ENCODE peak calls at places on chromosomes 5 and 9, in eight cellular contexts. One of them, this sample, is unnamed.

GRCh38 chr9:129102791-129103594 is 7.6 kb downstream of the CRAT start:
- DNase-seq in stimulated activated CD4-positive, alpha-beta T cell treated with anti-CD3 and anti-CD28 coated beads, Interleukin-4, amount 100 ng/mL, for 1 hour: peak; percentile 20
- DNase-seq in mucosa of descending colon: no peak
- DNase-seq in NCI-H510A: peak; percentile 55
- DNase-seq in left ventricle myocardium inferior: peak; percentile 34
- DNase-seq in astrocyte of the hippocampus: peak; percentile 54
- DNase-seq in activated T-cell treated with anti-CD3 and anti-CD28 coated beads for 1 hour: no peak
- DNase-seq in NCI-H2107: no peak
- DNase-seq in this sample: no peak

GRCh38 chr9:135275163-135275925 is 187.9 kb downstream of the OLFM1 start:
- DNase-seq in stimulated activated CD4-positive, alpha-beta T cell treated with anti-CD3 and anti-CD28 coated beads, Interleukin-4, amount 100 ng/mL, for 1 hour: no peak
- DNase-seq in mucosa of descending colon: no peak
- DNase-seq in NCI-H510A: no peak
- DNase-seq in left ventricle myocardium inferior: no peak
- DNase-seq in astrocyte of the hippocampus: no peak
- DNase-seq in activated T-cell treated with anti-CD3 and anti-CD28 coated beads for 1 hour: no peak
- DNase-seq in NCI-H2107: no peak
- DNase-seq in this sample: no peak

GRCh38 chr9:117411547-117411946 is 3.3 kb downstream of the ASTN2 start:
- DNase-seq in stimulated activated CD4-positive, alpha-beta T cell treated with anti-CD3 and anti-CD28 coated beads, Interleukin-4, amount 100 ng/mL, for 1 hour: no peak
- DNase-seq in mucosa of descending colon: no peak
- DNase-seq in NCI-H510A: peak; percentile 24
- DNase-seq in left ventricle myocardium inferior: no peak
- DNase-seq in astrocyte of the hippocampus: peak; percentile 55
- DNase-seq in activated T-cell treated with anti-CD3 and anti-CD28 coated beads for 1 hour: no peak
- DNase-seq in NCI-H2107: no peak
- DNase-seq in this sample: no peak

GRCh38 chr5:98769256-98770157 is 4.0 kb upstream of the RGMB start:
- DNase-seq in stimulated activated CD4-positive, alpha-beta T cell treated with anti-CD3 and anti-CD28 coated beads, Interleukin-4, amount 100 ng/mL, for 1 hour: peak; percentile 26
- DNase-seq in mucosa of descending colon: peak; percentile 73
- DNase-seq in NCI-H510A: no peak
- DNase-seq in left ventricle myocardium inferior: peak; percentile 29
- DNase-seq in astrocyte of the hippocampus: peak; percentile 75
- DNase-seq in activated T-cell treated with anti-CD3 and anti-CD28 coated beads for 1 hour: no peak
- DNase-seq in NCI-H2107: no peak
- DNase-seq in this sample: peak; percentile 14

GRCh38 chr9:33263936-33264472 is 504 bp downstream of the BAG1 start:
- DNase-seq in stimulated activated CD4-positive, alpha-beta T cell treated with anti-CD3 and anti-CD28 coated beads, Interleukin-4, amount 100 ng/mL, for 1 hour: peak; percentile 48
- DNase-seq in mucosa of descending colon: peak; percentile 82
- DNase-seq in NCI-H510A: no peak
- DNase-seq in left ventricle myocardium inferior: peak; percentile 54
- DNase-seq in astrocyte of the hippocampus: no peak
- DNase-seq in activated T-cell treated with anti-CD3 and anti-CD28 coated beads for 1 hour: peak; percentile 18
- DNase-seq in NCI-H2107: no peak
- DNase-seq in this sample: peak; percentile 55

GRCh38 chr9:84397151-84397728 is 56.7 kb upstream of the SLC28A3 start:
- DNase-seq in stimulated activated CD4-positive, alpha-beta T cell treated with anti-CD3 and anti-CD28 coated beads, Interleukin-4, amount 100 ng/mL, for 1 hour: peak; percentile 55
- DNase-seq in mucosa of descending colon: no peak
- DNase-seq in NCI-H510A: no peak
- DNase-seq in left ventricle myocardium inferior: peak; percentile 36
- DNase-seq in astrocyte of the hippocampus: peak; percentile 85
- DNase-seq in activated T-cell treated with anti-CD3 and anti-CD28 coated beads for 1 hour: peak; percentile 32
- DNase-seq in NCI-H2107: peak; percentile 39
- DNase-seq in this sample: peak; percentile 68

GRCh38 chr9:133202145-133202513 is 6.9 kb downstream of the OBP2B start:
- DNase-seq in stimulated activated CD4-positive, alpha-beta T cell treated with anti-CD3 and anti-CD28 coated beads, Interleukin-4, amount 100 ng/mL, for 1 hour: no peak
- DNase-seq in mucosa of descending colon: no peak
- DNase-seq in NCI-H510A: no peak
- DNase-seq in left ventricle myocardium inferior: no peak
- DNase-seq in astrocyte of the hippocampus: no peak
- DNase-seq in activated T-cell treated with anti-CD3 and anti-CD28 coated beads for 1 hour: no peak
- DNase-seq in NCI-H2107: no peak
- DNase-seq in this sample: no peak

GRCh38 chr5:135031146-135031812 is 2.7 kb downstream of the PITX1 start:
- DNase-seq in stimulated activated CD4-positive, alpha-beta T cell treated with anti-CD3 and anti-CD28 coated beads, Interleukin-4, amount 100 ng/mL, for 1 hour: no peak
- DNase-seq in mucosa of descending colon: no peak
- DNase-seq in NCI-H510A: no peak
- DNase-seq in left ventricle myocardium inferior: peak; percentile 13
- DNase-seq in astrocyte of the hippocampus: no peak
- DNase-seq in activated T-cell treated with anti-CD3 and anti-CD28 coated beads for 1 hour: no peak
- DNase-seq in NCI-H2107: no peak
- DNase-seq in this sample: no peak

GRCh38 chr5:83322273-83322924 is 149.1 kb upstream of the VCAN start:
- DNase-seq in stimulated activated CD4-positive, alpha-beta T cell treated with anti-CD3 and anti-CD28 coated beads, Interleukin-4, amount 100 ng/mL, for 1 hour: no peak
- DNase-seq in mucosa of descending colon: no peak
- DNase-seq in NCI-H510A: no peak
- DNase-seq in left ventricle myocardium inferior: no peak
- DNase-seq in astrocyte of the hippocampus: peak; percentile 39
- DNase-seq in activated T-cell treated with anti-CD3 and anti-CD28 coated beads for 1 hour: no peak
- DNase-seq in NCI-H2107: no peak
- DNase-seq in this sample: no peak

GRCh38 chr9:98781588-98782383 is 14.6 kb downstream of the ANKS6 start:
- DNase-seq in stimulated activated CD4-positive, alpha-beta T cell treated with anti-CD3 and anti-CD28 coated beads, Interleukin-4, amount 100 ng/mL, for 1 hour: no peak
- DNase-seq in mucosa of descending colon: no peak
- DNase-seq in NCI-H510A: no peak
- DNase-seq in left ventricle myocardium inferior: no peak
- DNase-seq in astrocyte of the hippocampus: peak; percentile 38
- DNase-seq in activated T-cell treated with anti-CD3 and anti-CD28 coated beads for 1 hour: no peak
- DNase-seq in NCI-H2107: no peak
- DNase-seq in this sample: no peak

GRCh38 chr9:95819636-95820035 is 55.9 kb upstream of the ERCC6L2 start:
- DNase-seq in stimulated activated CD4-positive, alpha-beta T cell treated with anti-CD3 and anti-CD28 coated beads, Interleukin-4, amount 100 ng/mL, for 1 hour: no peak
- DNase-seq in mucosa of descending colon: no peak
- DNase-seq in NCI-H510A: no peak
- DNase-seq in left ventricle myocardium inferior: no peak
- DNase-seq in astrocyte of the hippocampus: peak; percentile 12
- DNase-seq in activated T-cell treated with anti-CD3 and anti-CD28 coated beads for 1 hour: no peak
- DNase-seq in NCI-H2107: no peak
- DNase-seq in this sample: no peak

GRCh38 chr9:92837191-92837590 is 40.6 kb downstream of the ZNF484 start:
- DNase-seq in stimulated activated CD4-positive, alpha-beta T cell treated with anti-CD3 and anti-CD28 coated beads, Interleukin-4, amount 100 ng/mL, for 1 hour: no peak
- DNase-seq in mucosa of descending colon: no peak
- DNase-seq in NCI-H510A: no peak
- DNase-seq in left ventricle myocardium inferior: no peak
- DNase-seq in astrocyte of the hippocampus: no peak
- DNase-seq in activated T-cell treated with anti-CD3 and anti-CD28 coated beads for 1 hour: no peak
- DNase-seq in NCI-H2107: no peak
- DNase-seq in this sample: no peak

GRCh38 chr5:102539598-102539997 is 40.8 kb upstream of the SLCO6A1 start:
- DNase-seq in stimulated activated CD4-positive, alpha-beta T cell treated with anti-CD3 and anti-CD28 coated beads, Interleukin-4, amount 100 ng/mL, for 1 hour: no peak
- DNase-seq in mucosa of descending colon: no peak
- DNase-seq in NCI-H510A: no peak
- DNase-seq in left ventricle myocardium inferior: no peak
- DNase-seq in astrocyte of the hippocampus: peak; percentile 10
- DNase-seq in activated T-cell treated with anti-CD3 and anti-CD28 coated beads for 1 hour: no peak
- DNase-seq in NCI-H2107: no peak
- DNase-seq in this sample: no peak

GRCh38 chr5:132239776-132240175 is 12.1 kb upstream of the P4HA2 start:
- DNase-seq in stimulated activated CD4-positive, alpha-beta T cell treated with anti-CD3 and anti-CD28 coated beads, Interleukin-4, amount 100 ng/mL, for 1 hour: no peak
- DNase-seq in mucosa of descending colon: no peak
- DNase-seq in NCI-H510A: no peak
- DNase-seq in left ventricle myocardium inferior: no peak
- DNase-seq in astrocyte of the hippocampus: no peak
- DNase-seq in activated T-cell treated with anti-CD3 and anti-CD28 coated beads for 1 hour: no peak
- DNase-seq in NCI-H2107: no peak
- DNase-seq in this sample: no peak

GRCh38 chr5:60540855-60541805 is 158.8 kb downstream of the DEPDC1B start:
- DNase-seq in stimulated activated CD4-positive, alpha-beta T cell treated with anti-CD3 and anti-CD28 coated beads, Interleukin-4, amount 100 ng/mL, for 1 hour: no peak
- DNase-seq in mucosa of descending colon: no peak
- DNase-seq in NCI-H510A: no peak
- DNase-seq in left ventricle myocardium inferior: no peak
- DNase-seq in astrocyte of the hippocampus: peak; percentile 27
- DNase-seq in activated T-cell treated with anti-CD3 and anti-CD28 coated beads for 1 hour: no peak
- DNase-seq in NCI-H2107: no peak
- DNase-seq in this sample: no peak

GRCh38 chr9:130770679-130771442 is 64.2 kb upstream of the ABL1 start:
- DNase-seq in stimulated activated CD4-positive, alpha-beta T cell treated with anti-CD3 and anti-CD28 coated beads, Interleukin-4, amount 100 ng/mL, for 1 hour: no peak
- DNase-seq in mucosa of descending colon: no peak
- DNase-seq in NCI-H510A: no peak
- DNase-seq in left ventricle myocardium inferior: no peak
- DNase-seq in astrocyte of the hippocampus: peak; percentile 78
- DNase-seq in activated T-cell treated with anti-CD3 and anti-CD28 coated beads for 1 hour: no peak
- DNase-seq in NCI-H2107: no peak
- DNase-seq in this sample: peak; percentile 47

GRCh38 chr9:136927343-136928261 is 16.9 kb downstream of the FBXW5 start:
- DNase-seq in stimulated activated CD4-positive, alpha-beta T cell treated with anti-CD3 and anti-CD28 coated beads, Interleukin-4, amount 100 ng/mL, for 1 hour: no peak
- DNase-seq in mucosa of descending colon: no peak
- DNase-seq in NCI-H510A: no peak
- DNase-seq in left ventricle myocardium inferior: no peak
- DNase-seq in astrocyte of the hippocampus: no peak
- DNase-seq in activated T-cell treated with anti-CD3 and anti-CD28 coated beads for 1 hour: no peak
- DNase-seq in NCI-H2107: no peak
- DNase-seq in this sample: no peak

GRCh38 chr9:77933976-77934375 is 97.6 kb downstream of the GNAQ start:
- DNase-seq in stimulated activated CD4-positive, alpha-beta T cell treated with anti-CD3 and anti-CD28 coated beads, Interleukin-4, amount 100 ng/mL, for 1 hour: no peak
- DNase-seq in mucosa of descending colon: no peak
- DNase-seq in NCI-H510A: no peak
- DNase-seq in left ventricle myocardium inferior: no peak
- DNase-seq in astrocyte of the hippocampus: no peak
- DNase-seq in activated T-cell treated with anti-CD3 and anti-CD28 coated beads for 1 hour: no peak
- DNase-seq in NCI-H2107: no peak
- DNase-seq in this sample: no peak

GRCh38 chr9:76912631-76913275 is 6.8 kb upstream of the PRUNE2 start:
- DNase-seq in stimulated activated CD4-positive, alpha-beta T cell treated with anti-CD3 and anti-CD28 coated beads, Interleukin-4, amount 100 ng/mL, for 1 hour: no peak
- DNase-seq in mucosa of descending colon: no peak
- DNase-seq in NCI-H510A: no peak
- DNase-seq in left ventricle myocardium inferior: no peak
- DNase-seq in astrocyte of the hippocampus: peak; percentile 79
- DNase-seq in activated T-cell treated with anti-CD3 and anti-CD28 coated beads for 1 hour: no peak
- DNase-seq in NCI-H2107: no peak
- DNase-seq in this sample: no peak

GRCh38 chr9:6917162-6917561 is 159.4 kb downstream of the KDM4C start:
- DNase-seq in stimulated activated CD4-positive, alpha-beta T cell treated with anti-CD3 and anti-CD28 coated beads, Interleukin-4, amount 100 ng/mL, for 1 hour: no peak
- DNase-seq in mucosa of descending colon: no peak
- DNase-seq in NCI-H510A: no peak
- DNase-seq in left ventricle myocardium inferior: no peak
- DNase-seq in astrocyte of the hippocampus: no peak
- DNase-seq in activated T-cell treated with anti-CD3 and anti-CD28 coated beads for 1 hour: no peak
- DNase-seq in NCI-H2107: no peak
- DNase-seq in this sample: no peak

GRCh38 chr5:174000078-174000477 is 11.1 kb downstream of the C5orf47 start:
- DNase-seq in stimulated activated CD4-positive, alpha-beta T cell treated with anti-CD3 and anti-CD28 coated beads, Interleukin-4, amount 100 ng/mL, for 1 hour: no peak
- DNase-seq in mucosa of descending colon: no peak
- DNase-seq in NCI-H510A: no peak
- DNase-seq in left ventricle myocardium inferior: no peak
- DNase-seq in astrocyte of the hippocampus: no peak
- DNase-seq in activated T-cell treated with anti-CD3 and anti-CD28 coated beads for 1 hour: no peak
- DNase-seq in NCI-H2107: no peak
- DNase-seq in this sample: no peak

GRCh38 chr9:76180541-76180940 is 213.7 kb downstream of the RFK start:
- DNase-seq in stimulated activated CD4-positive, alpha-beta T cell treated with anti-CD3 and anti-CD28 coated beads, Interleukin-4, amount 100 ng/mL, for 1 hour: no peak
- DNase-seq in mucosa of descending colon: no peak
- DNase-seq in NCI-H510A: no peak
- DNase-seq in left ventricle myocardium inferior: no peak
- DNase-seq in astrocyte of the hippocampus: peak; percentile 87
- DNase-seq in activated T-cell treated with anti-CD3 and anti-CD28 coated beads for 1 hour: no peak
- DNase-seq in NCI-H2107: no peak
- DNase-seq in this sample: no peak

GRCh38 chr9:137454145-137454505 is 5.0 kb downstream of the NSMF start:
- DNase-seq in stimulated activated CD4-positive, alpha-beta T cell treated with anti-CD3 and anti-CD28 coated beads, Interleukin-4, amount 100 ng/mL, for 1 hour: peak; percentile 44
- DNase-seq in mucosa of descending colon: peak; percentile 88
- DNase-seq in NCI-H510A: no peak
- DNase-seq in left ventricle myocardium inferior: peak; percentile 61
- DNase-seq in astrocyte of the hippocampus: peak; percentile 41
- DNase-seq in activated T-cell treated with anti-CD3 and anti-CD28 coated beads for 1 hour: no peak
- DNase-seq in NCI-H2107: no peak
- DNase-seq in this sample: no peak

GRCh38 chr9:81999806-82000205 is 11.2 kb downstream of the SPATA31D1 start:
- DNase-seq in stimulated activated CD4-positive, alpha-beta T cell treated with anti-CD3 and anti-CD28 coated beads, Interleukin-4, amount 100 ng/mL, for 1 hour: no peak
- DNase-seq in mucosa of descending colon: no peak
- DNase-seq in NCI-H510A: no peak
- DNase-seq in left ventricle myocardium inferior: no peak
- DNase-seq in astrocyte of the hippocampus: peak; percentile 51
- DNase-seq in activated T-cell treated with anti-CD3 and anti-CD28 coated beads for 1 hour: no peak
- DNase-seq in NCI-H2107: no peak
- DNase-seq in this sample: no peak

GRCh38 chr9:36221667-36222066 is 30.9 kb downstream of the CLTA start:
- DNase-seq in stimulated activated CD4-positive, alpha-beta T cell treated with anti-CD3 and anti-CD28 coated beads, Interleukin-4, amount 100 ng/mL, for 1 hour: no peak
- DNase-seq in mucosa of descending colon: no peak
- DNase-seq in NCI-H510A: no peak
- DNase-seq in left ventricle myocardium inferior: no peak
- DNase-seq in astrocyte of the hippocampus: no peak
- DNase-seq in activated T-cell treated with anti-CD3 and anti-CD28 coated beads for 1 hour: no peak
- DNase-seq in NCI-H2107: no peak
- DNase-seq in this sample: no peak

GRCh38 chr5:73007051-73007450 is 51.2 kb downstream of the FCHO2 start:
- DNase-seq in stimulated activated CD4-positive, alpha-beta T cell treated with anti-CD3 and anti-CD28 coated beads, Interleukin-4, amount 100 ng/mL, for 1 hour: no peak
- DNase-seq in mucosa of descending colon: no peak
- DNase-seq in NCI-H510A: no peak
- DNase-seq in left ventricle myocardium inferior: no peak
- DNase-seq in astrocyte of the hippocampus: peak; percentile 17
- DNase-seq in activated T-cell treated with anti-CD3 and anti-CD28 coated beads for 1 hour: no peak
- DNase-seq in NCI-H2107: no peak
- DNase-seq in this sample: no peak

GRCh38 chr9:137551656-137552534 is at the start of gene MRPL41:
- DNase-seq in stimulated activated CD4-positive, alpha-beta T cell treated with anti-CD3 and anti-CD28 coated beads, Interleukin-4, amount 100 ng/mL, for 1 hour: peak; percentile 90
- DNase-seq in mucosa of descending colon: peak; percentile 94
- DNase-seq in NCI-H510A: peak; percentile 87
- DNase-seq in left ventricle myocardium inferior: peak; percentile 89
- DNase-seq in astrocyte of the hippocampus: peak; percentile 96
- DNase-seq in activated T-cell treated with anti-CD3 and anti-CD28 coated beads for 1 hour: peak; percentile 85
- DNase-seq in NCI-H2107: peak; percentile 32
- DNase-seq in this sample: peak; percentile 81

GRCh38 chr5:132026516-132027008 is 15.1 kb upstream of the ACSL6 start:
- DNase-seq in stimulated activated CD4-positive, alpha-beta T cell treated with anti-CD3 and anti-CD28 coated beads, Interleukin-4, amount 100 ng/mL, for 1 hour: no peak
- DNase-seq in mucosa of descending colon: no peak
- DNase-seq in NCI-H510A: no peak
- DNase-seq in left ventricle myocardium inferior: no peak
- DNase-seq in astrocyte of the hippocampus: no peak
- DNase-seq in activated T-cell treated with anti-CD3 and anti-CD28 coated beads for 1 hour: no peak
- DNase-seq in NCI-H2107: no peak
- DNase-seq in this sample: peak; percentile 79

GRCh38 chr5:132000677-132001453 is 10.6 kb downstream of the ACSL6 start:
- DNase-seq in stimulated activated CD4-positive, alpha-beta T cell treated with anti-CD3 and anti-CD28 coated beads, Interleukin-4, amount 100 ng/mL, for 1 hour: no peak
- DNase-seq in mucosa of descending colon: peak; percentile 18
- DNase-seq in NCI-H510A: no peak
- DNase-seq in left ventricle myocardium inferior: no peak
- DNase-seq in astrocyte of the hippocampus: no peak
- DNase-seq in activated T-cell treated with anti-CD3 and anti-CD28 coated beads for 1 hour: no peak
- DNase-seq in NCI-H2107: no peak
- DNase-seq in this sample: peak; percentile 62

GRCh38 chr9:76459691-76460635 is 981 bp downstream of the GCNT1 start:
- DNase-seq in stimulated activated CD4-positive, alpha-beta T cell treated with anti-CD3 and anti-CD28 coated beads, Interleukin-4, amount 100 ng/mL, for 1 hour: no peak
- DNase-seq in mucosa of descending colon: peak; percentile 69
- DNase-seq in NCI-H510A: peak; percentile 38
- DNase-seq in left ventricle myocardium inferior: peak; percentile 24
- DNase-seq in astrocyte of the hippocampus: peak; percentile 73
- DNase-seq in activated T-cell treated with anti-CD3 and anti-CD28 coated beads for 1 hour: no peak
- DNase-seq in NCI-H2107: no peak
- DNase-seq in this sample: no peak

GRCh38 chr9:33140406-33141360 is 26.5 kb downstream of the B4GALT1 start:
- DNase-seq in stimulated activated CD4-positive, alpha-beta T cell treated with anti-CD3 and anti-CD28 coated beads, Interleukin-4, amount 100 ng/mL, for 1 hour: no peak
- DNase-seq in mucosa of descending colon: no peak
- DNase-seq in NCI-H510A: no peak
- DNase-seq in left ventricle myocardium inferior: no peak
- DNase-seq in astrocyte of the hippocampus: no peak
- DNase-seq in activated T-cell treated with anti-CD3 and anti-CD28 coated beads for 1 hour: no peak
- DNase-seq in NCI-H2107: no peak
- DNase-seq in this sample: no peak

GRCh38 chr5:133663380-133664054 is 51.2 kb upstream of the FSTL4 start:
- DNase-seq in stimulated activated CD4-positive, alpha-beta T cell treated with anti-CD3 and anti-CD28 coated beads, Interleukin-4, amount 100 ng/mL, for 1 hour: no peak
- DNase-seq in mucosa of descending colon: no peak
- DNase-seq in NCI-H510A: no peak
- DNase-seq in left ventricle myocardium inferior: no peak
- DNase-seq in astrocyte of the hippocampus: no peak
- DNase-seq in activated T-cell treated with anti-CD3 and anti-CD28 coated beads for 1 hour: no peak
- DNase-seq in NCI-H2107: no peak
- DNase-seq in this sample: no peak

This sample was measured in immature natural killer cell.